ENCODE peak calls at places on chromosomes 3 and 15, in five cellular contexts. One of them, this sample, is unnamed. For H3K27me3, the result is how much of the 10 kb centered on the place peaks cover.

GRCh38 chr3:13891492-13892073 is 11.7 kb upstream of the WNT7A start:
- DNase-seq in mesendoderm: peak
- DNase-seq in CD8-positive, alpha-beta T cell: no peak
- DNase-seq in iPS DF 6.9: no peak
- DNase-seq in fibroblast of lung: no peak
- DNase-seq in this sample: peak

GRCh38 chr3:17730318-17730967 is 12.0 kb downstream of the TBC1D5 start:
- DNase-seq in mesendoderm: peak
- DNase-seq in fibroblast of lung: peak
- DNase-seq in CD8-positive, alpha-beta T cell: no peak
- DNase-seq in iPS DF 6.9: no peak
- DNase-seq in this sample: no peak

GRCh38 chr3:115877647-115877934 is 254.3 kb downstream of the GAP43 start:
- DNase-seq in fibroblast of lung: peak
- DNase-seq in mesendoderm: no peak
- DNase-seq in iPS DF 6.9: no peak
- DNase-seq in CD8-positive, alpha-beta T cell: no peak
- DNase-seq in this sample: no peak

GRCh38 chr3:50532062-50532705 is 28.8 kb upstream of the CACNA2D2 start:
- DNase-seq in fibroblast of lung: no peak
- DNase-seq in mesendoderm: no peak
- DNase-seq in CD8-positive, alpha-beta T cell: no peak
- DNase-seq in iPS DF 6.9: no peak
- DNase-seq in this sample: no peak

GRCh38 chr3:14540821-14541385 is 761 bp upstream of the GRIP2 start:
- DNase-seq in iPS DF 6.9: no peak
- DNase-seq in mesendoderm: no peak
- DNase-seq in fibroblast of lung: no peak
- DNase-seq in CD8-positive, alpha-beta T cell: no peak
- DNase-seq in this sample: no peak

GRCh38 chr3:183895296-183895695 is 10.6 kb upstream of the PARL start:
- DNase-seq in iPS DF 6.9: no peak
- DNase-seq in fibroblast of lung: peak
- DNase-seq in mesendoderm: peak
- DNase-seq in CD8-positive, alpha-beta T cell: no peak
- DNase-seq in this sample: peak

GRCh38 chr3:13860001-13860400 is 19.9 kb downstream of the WNT7A start:
- DNase-seq in mesendoderm: peak
- DNase-seq in CD8-positive, alpha-beta T cell: no peak
- DNase-seq in fibroblast of lung: no peak
- DNase-seq in iPS DF 6.9: no peak
- DNase-seq in this sample: no peak

GRCh38 chr3:55906896-55907295 is 419.8 kb upstream of the WNT5A start:
- DNase-seq in iPS DF 6.9: no peak
- DNase-seq in CD8-positive, alpha-beta T cell: no peak
- DNase-seq in fibroblast of lung: no peak
- DNase-seq in mesendoderm: no peak
- DNase-seq in this sample: no peak

GRCh38 chr3:192901435-192901834 is 16.2 kb downstream of the MB21D2 start:
- DNase-seq in mesendoderm: no peak
- DNase-seq in fibroblast of lung: peak
- DNase-seq in CD8-positive, alpha-beta T cell: no peak
- DNase-seq in iPS DF 6.9: no peak
- DNase-seq in this sample: no peak

GRCh38 chr3:156761007-156761406 is 65.1 kb upstream of the LEKR1 start:
- DNase-seq in mesendoderm: peak
- DNase-seq in iPS DF 6.9: no peak
- DNase-seq in fibroblast of lung: no peak
- DNase-seq in CD8-positive, alpha-beta T cell: no peak
- DNase-seq in this sample: peak

GRCh38 chr15:74443100-74443909 is 9.5 kb upstream of the SEMA7A start:
- DNase-seq in mesendoderm: no peak
- DNase-seq in CD8-positive, alpha-beta T cell: no peak
- DNase-seq in fibroblast of lung: no peak
- DNase-seq in iPS DF 6.9: no peak
- DNase-seq in this sample: peak

GRCh38 chr3:75237041-75237775 is 426.9 kb upstream of the FRG2C start:
- DNase-seq in fibroblast of lung: no peak
- DNase-seq in mesendoderm: no peak
- DNase-seq in iPS DF 6.9: no peak
- DNase-seq in CD8-positive, alpha-beta T cell: no peak
- DNase-seq in this sample: no peak

GRCh38 chr15:30038667-30039523 is 43.9 kb upstream of the GOLGA8J start:
- DNase-seq in mesendoderm: no peak
- DNase-seq in CD8-positive, alpha-beta T cell: no peak
- DNase-seq in iPS DF 6.9: no peak
- DNase-seq in fibroblast of lung: no peak
- DNase-seq in this sample: no peak

GRCh38 chr3:167228135-167228534 is 152.0 kb downstream of the ZBBX start:
- DNase-seq in fibroblast of lung: peak
- DNase-seq in CD8-positive, alpha-beta T cell: no peak
- DNase-seq in iPS DF 6.9: no peak
- DNase-seq in mesendoderm: no peak
- DNase-seq in this sample: no peak

GRCh38 chr3:58999134-58999778 is 50.6 kb downstream of the CFAP20DC start:
- DNase-seq in iPS DF 6.9: no peak
- DNase-seq in fibroblast of lung: peak
- DNase-seq in mesendoderm: peak
- DNase-seq in CD8-positive, alpha-beta T cell: no peak
- DNase-seq in this sample: no peak

GRCh38 chr3:127157181-127157828 is 35.6 kb upstream of the PRR23E start:
- DNase-seq in CD8-positive, alpha-beta T cell: no peak
- DNase-seq in mesendoderm: no peak
- DNase-seq in fibroblast of lung: no peak
- DNase-seq in iPS DF 6.9: no peak
- DNase-seq in this sample: no peak

GRCh38 chr15:79943820-79944219 is 27.2 kb downstream of the BCL2A1 start:
- DNase-seq in iPS DF 6.9: no peak
- DNase-seq in fibroblast of lung: peak
- DNase-seq in mesendoderm: no peak
- DNase-seq in CD8-positive, alpha-beta T cell: no peak
- DNase-seq in this sample: no peak

GRCh38 chr3:149967067-149967685 is 3.5 kb downstream of the PFN2 start:
- DNase-seq in iPS DF 6.9: no peak
- DNase-seq in mesendoderm: peak
- DNase-seq in fibroblast of lung: peak
- DNase-seq in CD8-positive, alpha-beta T cell: no peak
- DNase-seq in this sample: peak

GRCh38 chr15:69265347-69265955 is 33.3 kb upstream of the PAQR5 start:
- DNase-seq in iPS DF 6.9: no peak
- DNase-seq in fibroblast of lung: peak
- DNase-seq in mesendoderm: peak
- DNase-seq in CD8-positive, alpha-beta T cell: no peak
- DNase-seq in this sample: peak

GRCh38 chr3:59578129-59578528 is 528.3 kb upstream of the CFAP20DC start:
- DNase-seq in iPS DF 6.9: no peak
- DNase-seq in fibroblast of lung: no peak
- DNase-seq in mesendoderm: no peak
- DNase-seq in CD8-positive, alpha-beta T cell: no peak
- DNase-seq in this sample: no peak

DNA sequence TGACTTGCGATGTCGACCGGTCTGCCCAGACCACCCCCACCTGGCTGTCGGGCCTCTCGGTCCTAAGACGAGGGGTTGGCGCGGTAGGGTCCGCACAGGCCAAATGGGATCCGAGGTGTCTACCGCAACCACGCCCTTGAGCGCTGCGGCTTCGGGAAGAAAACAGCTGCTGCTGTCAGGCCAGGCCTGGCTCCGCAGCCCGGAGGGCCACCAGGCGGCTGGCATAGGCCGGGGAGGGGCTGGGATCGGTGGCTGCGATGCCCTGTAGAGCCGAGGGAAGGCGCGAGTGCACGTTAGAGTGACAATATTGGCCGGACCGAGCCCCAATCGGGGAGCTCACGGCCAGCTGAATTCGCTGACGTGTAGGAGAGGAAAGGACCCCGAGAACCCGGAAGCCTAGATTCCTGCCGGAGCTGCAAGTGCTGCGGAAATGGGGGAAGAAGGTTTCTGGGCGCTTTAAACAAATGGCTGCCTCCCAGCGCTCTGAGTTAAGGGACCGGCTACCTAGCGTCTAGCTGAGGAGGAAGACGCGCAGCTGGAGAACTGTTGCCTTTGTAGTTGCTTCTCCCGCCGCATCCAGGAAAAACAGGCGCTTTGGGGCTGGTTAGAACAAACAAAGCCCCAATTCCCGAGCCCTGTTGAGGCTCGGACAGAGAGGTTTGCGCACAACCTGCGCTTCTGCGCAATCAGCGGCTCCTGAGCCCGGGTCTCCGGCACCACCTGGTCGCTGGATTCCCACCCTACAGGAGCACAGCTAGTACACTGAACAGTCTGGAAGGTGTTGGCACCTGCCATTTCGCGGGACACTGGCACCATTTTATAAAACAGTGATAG is 14.0 kb downstream of the ZIC4 start:
- DNase-seq in fibroblast of lung: no peak
- DNase-seq in iPS DF 6.9: no peak
- DNase-seq in CD8-positive, alpha-beta T cell: no peak
- DNase-seq in mesendoderm: peak
- DNase-seq in this sample: peak
- H3K27me3 ChIP-seq in fibroblast of lung: half or more
- H3K27me3 ChIP-seq in iPS DF 6.9: half or more
- H3K27me3 ChIP-seq in CD8-positive, alpha-beta T cell: under half
- H3K27me3 ChIP-seq in mesendoderm: half or more
- H3K27me3 ChIP-seq in this sample: half or more

GRCh38 chr3:112503304-112503972 is 4.2 kb upstream of the BTLA start:
- DNase-seq in mesendoderm: no peak
- DNase-seq in fibroblast of lung: no peak
- DNase-seq in iPS DF 6.9: no peak
- DNase-seq in CD8-positive, alpha-beta T cell: no peak
- DNase-seq in this sample: no peak
- H3K27me3 ChIP-seq in mesendoderm: under half
- H3K27me3 ChIP-seq in fibroblast of lung: under half
- H3K27me3 ChIP-seq in iPS DF 6.9: under half
- H3K27me3 ChIP-seq in CD8-positive, alpha-beta T cell: under half
- H3K27me3 ChIP-seq in this sample: under half

DNA sequence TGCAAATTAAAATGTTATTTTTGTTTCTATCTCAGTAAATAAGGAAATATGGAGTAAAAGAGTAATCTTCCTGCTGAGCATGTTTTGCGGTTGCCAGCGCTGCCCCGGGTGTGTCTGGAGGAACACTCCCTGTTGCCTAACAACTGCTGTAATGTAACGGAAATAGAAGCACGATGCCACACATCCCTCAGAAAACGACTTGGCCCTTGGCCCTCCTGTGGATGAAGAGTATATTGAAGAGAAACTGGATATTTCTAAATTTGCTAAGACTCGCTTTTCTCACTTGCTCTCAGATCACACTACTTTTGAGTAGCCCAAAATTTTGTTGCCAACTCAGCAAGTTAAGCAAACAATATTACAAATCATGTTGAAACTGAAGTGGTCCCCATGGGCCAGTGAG is 18.9 kb downstream of the CX3CR1 start:
- DNase-seq in CD8-positive, alpha-beta T cell: no peak
- DNase-seq in mesendoderm: peak
- DNase-seq in iPS DF 6.9: no peak
- DNase-seq in fibroblast of lung: peak
- DNase-seq in this sample: no peak
- H3K27me3 ChIP-seq in CD8-positive, alpha-beta T cell: under half
- H3K27me3 ChIP-seq in mesendoderm: under half
- H3K27me3 ChIP-seq in iPS DF 6.9: under half
- H3K27me3 ChIP-seq in fibroblast of lung: under half
- H3K27me3 ChIP-seq in this sample: under half

GRCh38 chr15:83284563-83285283 is at the start of gene BNC1:
- DNase-seq in CD8-positive, alpha-beta T cell: no peak
- DNase-seq in iPS DF 6.9: no peak
- DNase-seq in fibroblast of lung: no peak
- DNase-seq in mesendoderm: peak
- DNase-seq in this sample: peak
- H3K27me3 ChIP-seq in CD8-positive, alpha-beta T cell: under half
- H3K27me3 ChIP-seq in iPS DF 6.9: under half
- H3K27me3 ChIP-seq in fibroblast of lung: under half
- H3K27me3 ChIP-seq in mesendoderm: under half
- H3K27me3 ChIP-seq in this sample: half or more